ENCODE peak calls at places on chromosomes 13 and 19, in four cellular contexts. G, Z, E and Y are unnamed samples.

GRCh38 chr13:100543872-100544602 is 44.6 kb downstream of the GGACT start:
- DNase-seq in G (no peak), Z (peak), E (no peak), Y (no peak)

GRCh38 chr13:44107357-44108121 is 227.8 kb downstream of the LACC1 start:
- DNase-seq in G (no peak), Z (peak), E (no peak), Y (no peak)

GRCh38 chr13:59823495-59823894 is 340.2 kb downstream of the DIAPH3 start:
- DNase-seq in G (no peak), Z (no peak), E (no peak), Y (peak)

GRCh38 chr13:111022241-111022640 is 92.9 kb upstream of the ARHGEF7 start:
- DNase-seq in G (no peak), Z (no peak), E (no peak), Y (no peak)

GRCh38 chr19:34253711-34254551 is 423 bp upstream of the GARRE1 start:
- DNase-seq in G (peak), Z (peak), E (no peak), Y (no peak)

GRCh38 chr19:38145627-38146026 is 78.4 kb downstream of the DPF1 start:
- DNase-seq in G (no peak), Z (no peak), E (no peak), Y (no peak)

GRCh38 chr19:16018801-16019551 is 57.3 kb upstream of the TPM4 start:
- DNase-seq in G (no peak), Z (no peak), E (no peak), Y (no peak)

GRCh38 chr19:48608798-48609263 is 2.3 kb downstream of the SPACA4 start:
- DNase-seq in G (no peak), Z (peak), E (peak), Y (peak)

GRCh38 chr13:19060311-19061002 is 121.2 kb downstream of the TUBA3C start:
- DNase-seq in G (no peak), Z (no peak), E (no peak), Y (no peak)

GRCh38 chr13:46712524-46712923 is 84.4 kb downstream of the ESD start:
- DNase-seq in G (no peak), Z (no peak), E (no peak), Y (no peak)

GRCh38 chr13:80463673-80464352 is 122.9 kb upstream of the SPRY2 start:
- DNase-seq in G (no peak), Z (no peak), E (no peak), Y (no peak)

GRCh38 chr19:17123041-17123440 is 47.5 kb downstream of the MYO9B start:
- DNase-seq in G (no peak), Z (no peak), E (no peak), Y (no peak)

GRCh38 chr19:17127671-17128070 is 52.1 kb downstream of the MYO9B start:
- DNase-seq in G (no peak), Z (no peak), E (no peak), Y (no peak)

GRCh38 chr19:17125728-17126677 is 50.4 kb downstream of the MYO9B start:
- DNase-seq in G (no peak), Z (no peak), E (no peak), Y (no peak)

GRCh38 chr19:17124025-17124424 is 48.4 kb downstream of the MYO9B start:
- DNase-seq in G (no peak), Z (no peak), E (no peak), Y (no peak)

GRCh38 chr19:17125052-17125727 is 49.6 kb downstream of the MYO9B start:
- DNase-seq in G (no peak), Z (no peak), E (no peak), Y (no peak)
- TF ChIP-seq RNF2 in G (no peak), Z (no peak), E (no peak), Y (no peak)

DNA sequence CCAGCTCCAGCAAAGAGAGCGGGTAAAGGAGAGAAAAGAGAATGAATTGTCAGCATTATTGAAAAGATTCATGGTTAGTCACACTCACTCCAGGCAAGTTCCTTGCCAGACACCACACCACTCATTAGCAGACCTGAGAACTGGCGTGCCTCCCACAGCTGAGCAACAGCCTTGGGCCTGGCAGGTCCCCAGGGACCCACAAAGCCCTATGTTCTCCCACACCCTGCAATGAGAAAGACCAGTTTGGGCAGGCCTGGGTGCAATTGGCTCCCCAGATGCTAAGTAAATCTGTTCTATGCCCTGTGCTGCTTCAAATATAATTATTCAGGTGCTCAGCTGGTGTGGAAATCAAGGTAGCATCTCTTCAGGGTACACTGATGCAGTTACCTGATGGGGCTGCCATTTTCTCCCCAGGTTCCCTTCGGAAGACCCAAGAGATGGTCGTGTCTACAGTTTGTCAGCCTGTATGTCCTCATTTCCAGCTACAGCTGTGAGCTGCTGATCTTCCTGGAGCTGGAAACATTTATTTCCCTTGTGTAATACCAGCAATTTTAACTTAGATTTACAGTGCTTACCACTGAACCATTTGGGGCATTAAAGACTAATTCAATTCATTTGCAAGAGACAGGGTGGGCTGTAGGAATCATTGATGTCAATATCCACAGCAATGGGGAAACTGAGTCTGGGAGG is 405.0 kb downstream of the COG6 start:
- DNase-seq in G (no peak), Z (no peak), E (no peak), Y (no peak)
- H3K4me2 ChIP-seq in G (no peak), Z (peak), E (no peak), Y (no peak)

GRCh38 chr19:47509973-47510372 is 4.9 kb downstream of the NAPA start:
- DNase-seq in G (no peak), Z (no peak), E (no peak), Y (no peak)

GRCh38 chr19:47512183-47512947 is 2.5 kb downstream of the NAPA start:
- DNase-seq in G (no peak), Z (peak), E (no peak), Y (no peak)

GRCh38 chr19:47511681-47512080 is 3.2 kb downstream of the NAPA start:
- DNase-seq in G (no peak), Z (no peak), E (no peak), Y (no peak)

GRCh38 chr19:47510516-47511127 is 4.2 kb downstream of the NAPA start:
- DNase-seq in G (no peak), Z (no peak), E (no peak), Y (no peak)

DNA sequence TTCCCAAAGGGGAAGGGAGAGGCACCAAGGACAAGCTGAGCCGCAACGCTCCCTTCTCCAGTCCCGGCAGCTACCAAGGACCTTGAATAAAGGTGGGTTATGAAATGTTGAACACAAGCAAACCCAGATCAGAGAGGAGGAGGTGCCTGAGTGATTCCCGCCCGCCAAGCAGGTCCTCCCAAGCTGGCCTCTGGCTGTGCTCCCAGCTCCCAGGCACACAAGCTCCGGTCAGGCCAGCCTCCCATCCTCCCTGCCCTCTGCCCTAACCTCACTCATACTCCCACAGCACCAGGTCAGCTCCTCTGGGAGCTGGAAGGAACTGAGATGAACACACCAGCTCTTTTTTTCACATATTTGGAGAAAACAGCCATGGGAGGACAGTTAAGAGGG is 3.7 kb downstream of the NAPA start:
- DNase-seq in G (no peak), Z (no peak), E (no peak), Y (no peak)
- TF ChIP-seq RNF2 in G (no peak), Z (no peak), E (no peak), Y (no peak)

DNA sequence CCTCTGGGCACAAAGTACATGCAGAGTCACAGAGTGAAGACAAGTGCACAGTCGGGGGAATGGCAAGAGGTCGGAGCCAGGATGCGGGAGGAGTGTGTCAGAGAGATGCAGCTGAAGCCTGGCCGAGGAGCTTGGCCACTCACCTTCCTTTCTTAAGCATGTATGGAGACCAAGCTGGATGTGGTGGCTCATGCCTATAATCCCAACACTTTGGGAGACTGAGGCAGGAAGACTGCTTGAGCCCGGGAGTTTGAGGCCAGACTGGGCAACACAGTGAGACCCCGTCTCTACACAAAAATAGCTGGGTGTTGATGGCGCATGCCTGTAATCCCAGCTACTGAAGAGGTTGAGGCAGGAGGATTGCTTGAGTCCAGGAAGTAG is 67.0 kb downstream of the LATS2 start:
- DNase-seq in G (no peak), Z (no peak), E (no peak), Y (no peak)
- H3K4me2 ChIP-seq in G (no peak), Z (no peak), E (no peak), Y (no peak)

GRCh38 chr19:33226550-33227241 is 1.0 kb upstream of the SLC7A10 start:
- DNase-seq in G (peak), Z (no peak), E (no peak), Y (peak)

GRCh38 chr19:33225458-33225925 is at the start of gene SLC7A10:
- DNase-seq in G (no peak), Z (no peak), E (no peak), Y (no peak)

GRCh38 chr19:33227870-33228599 is 2.4 kb upstream of the SLC7A10 start:
- DNase-seq in G (no peak), Z (no peak), E (no peak), Y (no peak)

GRCh38 chr19:33224694-33225457 is 774 bp downstream of the SLC7A10 start:
- DNase-seq in G (no peak), Z (no peak), E (no peak), Y (no peak)

DNA sequence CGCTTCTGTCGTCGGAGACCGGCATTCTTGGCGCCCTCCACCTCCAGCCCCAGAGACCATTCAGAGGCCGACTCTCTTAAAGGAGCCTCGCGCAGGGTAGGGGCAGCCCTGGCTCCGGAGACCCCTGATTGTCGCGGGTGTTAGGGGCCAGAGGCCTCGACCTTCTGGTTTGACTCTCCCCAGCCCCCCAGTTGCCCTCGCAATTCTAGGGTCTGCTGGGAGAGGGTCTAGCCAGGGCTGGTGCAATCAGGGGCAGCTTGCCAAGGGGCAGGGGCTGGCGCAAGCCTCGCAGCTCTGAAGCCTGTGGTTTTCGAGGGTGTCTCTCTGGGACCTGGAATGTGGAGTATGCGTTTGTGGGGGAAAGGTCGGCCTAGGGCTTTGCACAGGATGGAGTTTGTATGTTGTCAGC is 1.6 kb upstream of the SLC7A10 start:
- DNase-seq in G (no peak), Z (peak), E (no peak), Y (no peak)
- TF ChIP-seq RNF2 in G (no peak), Z (no peak), E (no peak), Y (no peak)

GRCh38 chr13:84528408-84529055 is 646.3 kb upstream of the SLITRK1 start:
- DNase-seq in G (no peak), Z (no peak), E (no peak), Y (no peak)

GRCh38 chr13:84524586-84524985 is 642.3 kb upstream of the SLITRK1 start:
- DNase-seq in G (no peak), Z (no peak), E (no peak), Y (no peak)
- H3K4me2 ChIP-seq in G (no peak), Z (no peak), E (no peak), Y (no peak)

GRCh38 chr13:109655206-109655600 is 131.2 kb downstream of the IRS2 start:
- DNase-seq in G (no peak), Z (no peak), E (no peak), Y (no peak)

GRCh38 chr13:109652536-109652935 is 133.8 kb downstream of the IRS2 start:
- DNase-seq in G (no peak), Z (no peak), E (no peak), Y (no peak)

GRCh38 chr13:109655611-109656010 is 130.8 kb downstream of the IRS2 start:
- DNase-seq in G (no peak), Z (no peak), E (no peak), Y (no peak)

GRCh38 chr13:109651854-109652253 is 134.5 kb downstream of the IRS2 start:
- DNase-seq in G (no peak), Z (no peak), E (no peak), Y (no peak)

DNA sequence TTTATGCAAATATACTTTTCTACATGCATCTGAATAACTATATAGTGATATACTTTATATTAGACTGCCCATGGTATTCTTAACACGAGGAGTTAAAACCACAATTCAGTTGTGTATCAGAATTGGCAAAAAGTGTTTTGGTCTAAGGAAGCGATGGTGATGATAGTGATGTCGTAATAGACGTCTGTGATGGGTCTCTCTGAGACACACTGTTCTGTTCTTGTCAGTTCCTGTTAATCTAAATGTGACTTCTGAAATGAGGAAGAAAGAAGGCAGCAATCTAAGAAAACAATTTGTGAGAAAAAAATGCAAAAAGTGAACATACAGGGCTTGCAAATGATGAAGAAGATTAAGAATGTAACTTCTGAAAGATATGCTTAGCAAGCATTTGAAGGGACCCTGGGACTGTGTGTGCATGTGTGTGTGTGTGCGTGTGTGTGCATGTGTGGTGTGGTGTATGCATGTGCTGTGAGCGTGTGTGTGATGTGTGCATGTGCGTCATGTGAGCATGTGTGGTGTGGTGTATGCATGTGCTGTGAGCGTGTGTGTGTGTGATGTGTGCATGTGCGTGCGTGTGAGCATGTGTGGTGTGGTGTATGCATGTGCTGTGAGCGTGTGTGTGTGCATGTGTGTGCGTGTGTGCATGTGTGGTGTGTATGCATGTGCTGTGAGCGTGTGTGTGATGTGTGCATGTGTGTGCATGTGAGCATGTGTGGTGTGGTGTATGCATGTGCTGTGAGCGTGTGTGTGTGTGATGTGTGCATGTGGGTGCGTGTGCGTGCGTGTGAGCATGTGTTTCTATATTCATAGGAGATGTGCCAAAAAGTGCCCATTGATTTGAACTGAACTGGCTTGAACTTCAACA is 131.8 kb downstream of the IRS2 start:
- DNase-seq in G (no peak), Z (no peak), E (no peak), Y (no peak)
- TF ChIP-seq RNF2 in G (no peak), Z (no peak), E (no peak), Y (no peak)

DNA sequence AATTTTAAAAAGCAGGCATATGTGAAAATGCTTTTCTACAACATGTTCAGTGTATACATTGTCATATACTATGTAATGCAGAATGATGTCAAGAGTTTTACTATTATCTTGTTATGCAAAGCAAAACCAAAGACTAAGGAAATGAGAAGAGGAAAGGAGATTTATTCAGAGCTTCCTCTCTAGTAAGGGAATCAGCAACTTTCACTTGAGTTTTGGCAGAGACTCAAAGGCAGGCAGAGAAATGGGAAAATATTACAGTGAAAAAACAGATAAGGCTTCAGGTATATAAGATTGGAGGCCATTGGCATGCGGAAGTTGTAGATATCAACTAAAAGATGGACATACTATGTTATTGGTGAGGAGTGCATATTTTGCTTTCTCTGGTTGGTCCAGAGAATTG is 512.0 kb upstream of the PCDH20 start:
- DNase-seq in G (no peak), Z (no peak), E (no peak), Y (no peak)
- H3K4me2 ChIP-seq in G (no peak), Z (no peak), E (no peak), Y (no peak)

GRCh38 chr19:52307275-52307674 is 10.3 kb downstream of the ZNF480 start:
- DNase-seq in G (no peak), Z (no peak), E (no peak), Y (no peak)
- TF ChIP-seq RNF2 in G (no peak), Z (no peak), E (no peak), Y (no peak)